ENCODE peak calls at places on chromosomes 13 and 19, in ten cellular contexts. Y, X, T, R, G, B, Z, W, K and P are unnamed samples.

GRCh38 chr13:95641961-95642621 is 2.4 kb downstream of the DZIP1 start:
- DNase-seq in Y (peak), X (no peak), T (no peak), R (peak), G (no peak), B (no peak), Z (peak), W (peak), K (peak), P (no peak)

GRCh38 chr19:33580645-33581037 is 41.1 kb upstream of the CHST8 start:
- DNase-seq in Y (no peak), X (no peak), T (no peak), R (no peak), G (peak), B (no peak), Z (no peak), W (no peak), K (no peak), P (no peak)

GRCh38 chr19:3008994-3009393 is 20.1 kb downstream of the TLE2 start:
- DNase-seq in Y (no peak), X (no peak), T (no peak), R (no peak), G (no peak), B (no peak), Z (no peak), W (no peak), K (no peak), P (no peak)

GRCh38 chr13:33014291-33014690 is 1.9 kb upstream of the KL start:
- DNase-seq in Y (no peak), X (no peak), T (no peak), R (no peak), G (no peak), B (no peak), Z (no peak), W (no peak), K (no peak), P (no peak)

GRCh38 chr19:31066385-31066784 is 282.9 kb downstream of the TSHZ3 start:
- DNase-seq in Y (peak), X (peak), T (peak), R (no peak), G (no peak), B (peak), Z (peak), W (no peak), K (no peak), P (no peak)

GRCh38 chr13:24630851-24631341 is 49.3 kb upstream of the ATP12A start:
- DNase-seq in Y (peak), X (no peak), T (peak), R (no peak), G (no peak), B (no peak), Z (peak), W (no peak), K (no peak), P (no peak)

GRCh38 chr19:13154911-13155471 is 4.8 kb downstream of the IER2 start:
- DNase-seq in Y (peak), X (peak), T (no peak), R (peak), G (no peak), B (no peak), Z (peak), W (no peak), K (peak), P (no peak)

GRCh38 chr13:45621950-45622349 is 6.4 kb upstream of the ERICH6B start:
- DNase-seq in Y (no peak), X (no peak), T (no peak), R (no peak), G (no peak), B (no peak), Z (no peak), W (no peak), K (peak), P (no peak)

GRCh38 chr13:101757446-101758039 is 305.1 kb downstream of the ITGBL1 start:
- DNase-seq in Y (peak), X (no peak), T (no peak), R (peak), G (no peak), B (no peak), Z (peak), W (peak), K (peak), P (no peak)

GRCh38 chr13:111920306-111920931 is 146.5 kb upstream of the SOX1 start:
- DNase-seq in Y (no peak), X (no peak), T (no peak), R (no peak), G (no peak), B (no peak), Z (no peak), W (no peak), K (no peak), P (no peak)

GRCh38 chr19:38285567-38285966 is 18.5 kb upstream of the C19orf33 start:
- DNase-seq in Y (no peak), X (no peak), T (no peak), R (no peak), G (no peak), B (peak), Z (peak), W (no peak), K (no peak), P (no peak)

GRCh38 chr19:39951686-39952085 is 17.3 kb upstream of the FCGBP start:
- DNase-seq in Y (peak), X (no peak), T (no peak), R (no peak), G (no peak), B (no peak), Z (peak), W (no peak), K (no peak), P (no peak)

GRCh38 chr13:54185785-54186184 is 1157.2 kb downstream of the OLFM4 start:
- DNase-seq in Y (no peak), X (no peak), T (no peak), R (no peak), G (no peak), B (no peak), Z (no peak), W (no peak), K (no peak), P (no peak)

GRCh38 chr19:42420055-42420544 is 7.1 kb downstream of the LIPE start:
- DNase-seq in Y (peak), X (no peak), T (no peak), R (no peak), G (no peak), B (no peak), Z (peak), W (no peak), K (peak), P (no peak)

GRCh38 chr13:23796546-23796945 is 92.7 kb downstream of the MIPEP start:
- DNase-seq in Y (no peak), X (no peak), T (no peak), R (no peak), G (no peak), B (no peak), Z (no peak), W (no peak), K (no peak), P (no peak)

GRCh38 chr13:106867249-106867648 is 299.3 kb upstream of the ARGLU1 start:
- DNase-seq in Y (peak), X (no peak), T (no peak), R (no peak), G (no peak), B (no peak), Z (no peak), W (no peak), K (no peak), P (no peak)

GRCh38 chr19:15297416-15298224 is 34.7 kb downstream of the BRD4 start:
- DNase-seq in Y (no peak), X (no peak), T (no peak), R (no peak), G (no peak), B (no peak), Z (peak), W (no peak), K (no peak), P (no peak)

GRCh38 chr13:40520916-40521315 is 145.5 kb downstream of the FOXO1 start:
- DNase-seq in Y (no peak), X (no peak), T (no peak), R (no peak), G (no peak), B (no peak), Z (no peak), W (no peak), K (no peak), P (no peak)

GRCh38 chr13:112448621-112449544 is 72.7 kb downstream of the SPACA7 start:
- DNase-seq in Y (no peak), X (no peak), T (no peak), R (no peak), G (no peak), B (no peak), Z (no peak), W (no peak), K (no peak), P (no peak)

GRCh38 chr19:18469245-18470107 is 31.5 kb upstream of the ISYNA1 start:
- DNase-seq in Y (peak), X (peak), T (no peak), R (peak), G (peak), B (no peak), Z (peak), W (peak), K (peak), P (no peak)

GRCh38 chr19:51944798-51945552 is 17.7 kb downstream of the ZNF613 start:
- DNase-seq in Y (no peak), X (no peak), T (no peak), R (no peak), G (no peak), B (no peak), Z (no peak), W (no peak), K (no peak), P (no peak)

GRCh38 chr13:38819053-38819452 is 132.2 kb downstream of the FREM2 start:
- DNase-seq in Y (no peak), X (peak), T (no peak), R (peak), G (peak), B (no peak), Z (no peak), W (peak), K (peak), P (no peak)

GRCh38 chr19:35013820-35014754 is 14.0 kb downstream of the GRAMD1A start:
- DNase-seq in Y (no peak), X (no peak), T (no peak), R (no peak), G (no peak), B (no peak), Z (no peak), W (no peak), K (peak), P (no peak)

GRCh38 chr19:33161201-33161600 is 29.3 kb downstream of the WDR88 start:
- DNase-seq in Y (no peak), X (no peak), T (no peak), R (no peak), G (no peak), B (no peak), Z (no peak), W (no peak), K (no peak), P (no peak)

GRCh38 chr19:18933297-18933696 is 7.7 kb downstream of the HOMER3 start:
- DNase-seq in Y (no peak), X (no peak), T (no peak), R (no peak), G (no peak), B (no peak), Z (no peak), W (no peak), K (no peak), P (no peak)

GRCh38 chr19:19463348-19464117 is 51.8 kb downstream of the TSSK6 start:
- DNase-seq in Y (peak), X (no peak), T (no peak), R (no peak), G (no peak), B (no peak), Z (peak), W (no peak), K (no peak), P (no peak)

GRCh38 chr19:57802269-57802668 is 12.4 kb downstream of the ZNF552 start:
- DNase-seq in Y (no peak), X (no peak), T (no peak), R (no peak), G (no peak), B (no peak), Z (no peak), W (no peak), K (peak), P (no peak)